ENCODE peak calls at places on chromosomes 2 and 18, in six cellular contexts. One of them, this sample, is unnamed.

GRCh38 chr2:189723199-189723598 is 39.4 kb downstream of the OSGEPL1 start:
- DNase-seq in NT2/D1: no peak
- DNase-seq in kidney: no peak
- DNase-seq in ovary: no peak
- DNase-seq in stimulated activated CD8-positive, alpha-beta memory T cell treated with anti-CD3 and anti-CD28 coated beads, Interleukin-12 subunit alpha, Interleukin-12 subunit beta, amount 100 ng/mL, for 1 hour: no peak
- DNase-seq in upper lobe of right lung: no peak
- DNase-seq in this sample: no peak

GRCh38 chr2:32852821-32853220 is 93.9 kb upstream of the LTBP1 start:
- DNase-seq in NT2/D1: no peak
- DNase-seq in kidney: no peak
- DNase-seq in ovary: no peak
- DNase-seq in stimulated activated CD8-positive, alpha-beta memory T cell treated with anti-CD3 and anti-CD28 coated beads, Interleukin-12 subunit alpha, Interleukin-12 subunit beta, amount 100 ng/mL, for 1 hour: no peak
- DNase-seq in upper lobe of right lung: no peak
- DNase-seq in this sample: no peak

GRCh38 chr18:62486290-62486964 is 36.4 kb upstream of the ZCCHC2 start:
- DNase-seq in NT2/D1: no peak
- DNase-seq in kidney: no peak
- DNase-seq in ovary: no peak
- DNase-seq in stimulated activated CD8-positive, alpha-beta memory T cell treated with anti-CD3 and anti-CD28 coated beads, Interleukin-12 subunit alpha, Interleukin-12 subunit beta, amount 100 ng/mL, for 1 hour: no peak
- DNase-seq in upper lobe of right lung: no peak
- DNase-seq in this sample: peak

GRCh38 chr2:25912851-25913695 is 34.8 kb upstream of the ASXL2 start:
- DNase-seq in NT2/D1: peak
- DNase-seq in kidney: peak
- DNase-seq in ovary: no peak
- DNase-seq in stimulated activated CD8-positive, alpha-beta memory T cell treated with anti-CD3 and anti-CD28 coated beads, Interleukin-12 subunit alpha, Interleukin-12 subunit beta, amount 100 ng/mL, for 1 hour: no peak
- DNase-seq in upper lobe of right lung: no peak
- DNase-seq in this sample: peak

GRCh38 chr2:160581448-160581847 is 87.8 kb upstream of the RBMS1 start:
- DNase-seq in NT2/D1: peak
- DNase-seq in kidney: no peak
- DNase-seq in ovary: no peak
- DNase-seq in stimulated activated CD8-positive, alpha-beta memory T cell treated with anti-CD3 and anti-CD28 coated beads, Interleukin-12 subunit alpha, Interleukin-12 subunit beta, amount 100 ng/mL, for 1 hour: no peak
- DNase-seq in upper lobe of right lung: no peak
- DNase-seq in this sample: no peak

GRCh38 chr18:35807942-35808341 is 164.5 kb upstream of the RMP24 start:
- DNase-seq in NT2/D1: no peak
- DNase-seq in kidney: no peak
- DNase-seq in ovary: no peak
- DNase-seq in stimulated activated CD8-positive, alpha-beta memory T cell treated with anti-CD3 and anti-CD28 coated beads, Interleukin-12 subunit alpha, Interleukin-12 subunit beta, amount 100 ng/mL, for 1 hour: no peak
- DNase-seq in upper lobe of right lung: no peak
- DNase-seq in this sample: no peak

GRCh38 chr18:31438402-31438801 is 9.1 kb upstream of the DSG3 start:
- DNase-seq in NT2/D1: no peak
- DNase-seq in kidney: no peak
- DNase-seq in ovary: no peak
- DNase-seq in stimulated activated CD8-positive, alpha-beta memory T cell treated with anti-CD3 and anti-CD28 coated beads, Interleukin-12 subunit alpha, Interleukin-12 subunit beta, amount 100 ng/mL, for 1 hour: no peak
- DNase-seq in upper lobe of right lung: no peak
- DNase-seq in this sample: no peak

GRCh38 chr2:226754821-226755536 is 44.6 kb downstream of the IRS1 start:
- DNase-seq in NT2/D1: no peak
- DNase-seq in kidney: no peak
- DNase-seq in ovary: no peak
- DNase-seq in stimulated activated CD8-positive, alpha-beta memory T cell treated with anti-CD3 and anti-CD28 coated beads, Interleukin-12 subunit alpha, Interleukin-12 subunit beta, amount 100 ng/mL, for 1 hour: no peak
- DNase-seq in upper lobe of right lung: no peak
- DNase-seq in this sample: no peak

GRCh38 chr2:9844036-9844483 is 786 bp downstream of the TAF1B start:
- DNase-seq in NT2/D1: no peak
- DNase-seq in kidney: no peak
- DNase-seq in ovary: no peak
- DNase-seq in stimulated activated CD8-positive, alpha-beta memory T cell treated with anti-CD3 and anti-CD28 coated beads, Interleukin-12 subunit alpha, Interleukin-12 subunit beta, amount 100 ng/mL, for 1 hour: no peak
- DNase-seq in upper lobe of right lung: no peak
- DNase-seq in this sample: no peak

GRCh38 chr2:68721482-68722071 is 13.0 kb upstream of the ARHGAP25 start:
- DNase-seq in NT2/D1: no peak
- DNase-seq in kidney: no peak
- DNase-seq in ovary: no peak
- DNase-seq in stimulated activated CD8-positive, alpha-beta memory T cell treated with anti-CD3 and anti-CD28 coated beads, Interleukin-12 subunit alpha, Interleukin-12 subunit beta, amount 100 ng/mL, for 1 hour: no peak
- DNase-seq in upper lobe of right lung: no peak
- DNase-seq in this sample: peak